ENCODE peak calls at places on chromosomes 11 and 22, in five cellular contexts. F is neural progenitor cell; V is stimulated activated CD4-positive, alpha-beta T cell treated with anti-CD3 and anti-CD28 coated beads, Interleukin-4, amount 100 ng/mL, for 1 hour; R is hepatocyte; P is stimulated activated CD8-positive, alpha-beta memory T cell treated with anti-CD3 and anti-CD28 coated beads, Interleukin-12 subunit alpha, Interleukin-12 subunit beta, amount 100 ng/mL, for 4 hours. E is an unnamed sample.
A peak's percentile ranks its signal among the peaks of the same experiment; 100 is the strongest.

GRCh38 chr11:106281455-106282173 is 204.2 kb downstream of the AASDHPPT start:
- DNase-seq in P (no peak), F (no peak), R (no peak), V (no peak), E (no peak)

GRCh38 chr11:35486446-35486845 is 39.0 kb downstream of the PAMR1 start:
- DNase-seq in V (no peak), P (no peak), F (no peak), R (no peak), E (no peak)

GRCh38 chr11:35812850-35813249 is 131.0 kb upstream of the LDLRAD3 start:
- DNase-seq in V (no peak), R (no peak), P (no peak), F (no peak), E (no peak)

GRCh38 chr22:23522642-23523251 is 57.3 kb downstream of the IGLL1 start:
- DNase-seq in R (peak; percentile 61), P (no peak), F (peak; percentile 42), V (no peak), E (no peak)

GRCh38 chr22:39748877-39749276 is 144.7 kb downstream of the ENTHD1 start:
- DNase-seq in F (no peak), R (no peak), P (no peak), V (no peak), E (no peak)

GRCh38 chr22:39997939-39998726 is 3.4 kb downstream of the FAM83F start:
- DNase-seq in F (peak; percentile 70), V (no peak), R (peak; percentile 68), P (no peak), E (no peak)

GRCh38 chr22:30005213-30005857 is 74.9 kb upstream of the HORMAD2 start:
- DNase-seq in P (peak; percentile 10), V (peak; percentile 62), F (peak; percentile 71), R (peak; percentile 75), E (peak; percentile 68)

GRCh38 chr11:123408619-123409455 is 21.2 kb upstream of the GRAMD1B start:
- DNase-seq in V (no peak), P (no peak), F (no peak), R (no peak), E (no peak)

GRCh38 chr11:27319065-27319464 is 44.0 kb downstream of the CCDC34 start:
- DNase-seq in P (no peak), R (no peak), V (no peak), F (no peak), E (no peak)

GRCh38 chr11:12643029-12643428 is 31.2 kb upstream of the TEAD1 start:
- DNase-seq in P (no peak), V (no peak), F (no peak), R (no peak), E (no peak)

GRCh38 chr11:92024788-92025187 is 199.8 kb upstream of the FAT3 start:
- DNase-seq in R (no peak), P (no peak), F (no peak), V (no peak), E (no peak)

GRCh38 chr11:133895551-133895950 is 50.2 kb upstream of the SPATA19 start:
- DNase-seq in V (no peak), F (no peak), R (no peak), P (no peak), E (no peak)

GRCh38 chr11:10623797-10624761 is 55.6 kb upstream of the LYVE1 start:
- DNase-seq in F (no peak), V (no peak), P (no peak), R (no peak), E (peak; percentile 20)

GRCh38 chr22:21712751-21713427 is 22.7 kb downstream of the YPEL1 start:
- DNase-seq in P (no peak), R (peak; percentile 82), F (peak; percentile 80), V (peak; percentile 50), E (peak; percentile 82)

GRCh38 chr11:8265681-8266241 is 2.1 kb upstream of the LMO1 start:
- DNase-seq in R (no peak), P (no peak), F (peak; percentile 78), V (no peak), E (no peak)

GRCh38 chr11:30107899-30108298 is 91.1 kb upstream of the KCNA4 start:
- DNase-seq in P (no peak), V (no peak), R (peak; percentile 44), F (no peak), E (no peak)

GRCh38 chr11:23976369-23976768 is 520.5 kb upstream of the LUZP2 start:
- DNase-seq in V (no peak), P (no peak), R (no peak), F (no peak), E (no peak)

GRCh38 chr11:107018902-107019493 is 722 bp upstream of the GUCY1A2 start:
- DNase-seq in F (peak; percentile 93), R (peak; percentile 92), V (no peak), P (no peak), E (peak; percentile 32)

GRCh38 chr11:44817207-44817944 is 90.6 kb downstream of the TSPAN18 start:
- DNase-seq in F (no peak), P (no peak), R (no peak), V (no peak), E (no peak)

GRCh38 chr11:2687782-2688191 is 12.0 kb downstream of the KCNQ1OT1 start:
- DNase-seq in V (no peak), F (no peak), P (no peak), R (no peak), E (no peak)